ENCODE peak calls at places on chromosomes 5 and 9, in five cellular contexts. Q is body of pancreas; M is aorta; T is CD8-positive, alpha-beta T cell; W is SK-N-SH. D is an unnamed sample. For H3K4me1 and H3K9me3, the result is how much of the 10 kb centered on the place peaks cover.

GRCh38 chr9:134377976-134378375 is 51.7 kb downstream of the RXRA start:
- DNase-seq in W (peak), M (peak), T (no peak), Q (peak), D (peak)

GRCh38 chr5:132496631-132497487 is 6.3 kb upstream of the IRF1 start:
- DNase-seq in W (peak), Q (peak), T (peak), M (peak), D (peak)

GRCh38 chr5:143922718-143923117 is 110.8 kb downstream of the HMHB1 start:
- DNase-seq in M (no peak), W (no peak), T (no peak), Q (no peak), D (peak)

GRCh38 chr9:126516936-126517750 is 96.6 kb upstream of the LMX1B start:
- DNase-seq in Q (no peak), M (peak), W (peak), T (no peak), D (no peak)

GRCh38 chr9:21153688-21154608 is 12.3 kb upstream of the IFNW1 start:
- DNase-seq in Q (no peak), W (peak), T (no peak), M (peak), D (no peak)

GRCh38 chr5:158456756-158457155 is 597.8 kb upstream of the CLINT1 start:
- DNase-seq in Q (no peak), M (peak), W (peak), T (no peak), D (no peak)

GRCh38 chr9:72997387-72997995 is 44.6 kb upstream of the ALDH1A1 start:
- DNase-seq in M (peak), W (no peak), T (no peak), Q (peak), D (no peak)

GRCh38 chr5:78411596-78411995 is 51.2 kb downstream of the SCAMP1 start:
- DNase-seq in W (no peak), T (no peak), M (no peak), Q (no peak), D (no peak)

GRCh38 chr5:79109527-79110492 is 1.8 kb upstream of the BHMT start:
- DNase-seq in Q (peak), W (no peak), M (no peak), T (no peak), D (no peak)

DNA sequence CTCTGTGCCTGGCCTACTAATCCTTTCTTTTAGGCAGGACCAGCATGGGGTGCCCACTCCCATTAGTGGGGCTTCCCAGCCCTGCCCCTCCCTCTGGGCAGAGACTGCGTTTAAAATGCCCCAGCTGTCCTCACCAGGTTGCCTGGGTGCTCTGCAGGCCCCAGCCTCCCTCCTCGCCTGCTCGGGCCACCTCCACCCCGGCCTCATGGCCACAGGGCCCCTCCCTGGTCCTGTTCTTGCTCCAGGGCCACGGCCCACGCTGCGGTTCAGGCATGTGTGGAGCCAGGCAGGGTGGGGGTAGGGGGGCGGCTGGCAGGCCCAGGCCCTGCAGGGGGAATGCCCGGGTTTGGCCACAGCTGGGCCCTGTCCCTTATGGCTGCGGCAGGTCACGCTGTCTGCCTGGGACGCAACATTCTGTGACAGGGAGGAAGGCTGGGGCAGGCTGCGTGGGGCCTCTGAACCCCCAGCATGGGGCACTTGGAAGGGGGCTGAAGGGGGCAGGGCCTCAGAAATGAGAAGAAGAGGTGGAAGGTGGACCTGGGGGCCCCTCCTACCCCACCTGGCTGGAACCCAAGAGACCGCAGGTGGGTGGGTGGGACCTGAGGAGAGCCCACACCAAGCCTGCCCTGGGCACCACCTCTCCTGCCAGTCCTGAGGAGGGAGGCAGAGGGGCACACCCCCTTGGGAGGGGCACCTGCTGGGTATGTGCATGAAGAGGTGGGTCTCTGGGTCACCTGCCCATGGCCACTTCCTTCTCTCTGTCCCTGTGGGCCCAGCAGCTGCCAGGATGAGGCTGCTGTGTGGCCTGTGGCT is at the start of gene LCN12:
- DNase-seq in M (no peak), W (no peak), Q (no peak), T (peak), D (no peak)
- H3K4me1 ChIP-seq in M (under half), W (under half), Q (under half), T (under half), D (under half)

DNA sequence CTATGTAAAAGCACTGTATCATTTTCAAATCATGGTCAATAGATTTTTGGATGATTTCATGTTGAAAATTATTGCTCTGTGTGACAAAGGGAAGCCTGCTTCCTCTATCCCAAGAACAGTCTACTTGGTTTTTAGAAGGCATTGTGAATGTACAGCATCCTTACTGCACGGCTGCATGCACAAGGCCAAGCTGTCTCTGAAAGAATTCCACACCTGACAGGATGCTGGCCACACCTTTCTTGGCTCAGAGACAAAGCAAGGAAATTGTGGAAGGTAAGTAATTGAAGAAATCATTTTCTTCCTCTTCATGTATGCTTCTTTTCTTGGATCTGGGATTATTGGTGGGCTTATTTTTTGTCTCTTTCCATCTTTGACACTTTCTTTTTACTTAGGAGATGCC is 53.7 kb upstream of the VCAN start:
- DNase-seq in M (no peak), Q (peak), W (no peak), T (no peak), D (no peak)
- H3K4me3 ChIP-seq in M (no peak), Q (no peak), W (no peak), T (no peak), D (no peak)

DNA sequence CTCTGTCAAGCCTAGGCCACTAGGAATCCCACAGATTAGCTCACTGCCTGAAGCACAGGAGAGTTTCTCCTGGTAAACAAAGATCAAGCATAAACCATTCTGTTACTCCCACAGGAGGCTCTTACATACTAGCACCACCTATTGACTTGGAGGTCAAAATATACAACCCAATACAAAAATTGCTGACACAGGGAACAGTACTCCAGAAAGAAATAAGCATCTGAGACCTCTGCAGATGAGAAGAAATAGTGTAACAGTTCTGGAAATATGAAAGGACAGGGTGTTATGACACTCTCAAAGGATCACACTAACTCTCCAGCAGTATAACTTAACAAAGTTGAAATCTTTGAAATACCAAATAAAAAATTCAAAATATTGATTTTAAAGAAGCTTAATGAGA is 269.6 kb upstream of the ARRDC3 start:
- DNase-seq in T (no peak), Q (no peak), W (no peak), M (no peak), D (no peak)
- H3K9me3 ChIP-seq in T (under half), Q (under half), W (under half), M (under half), D (under half)

GRCh38 chr9:93040409-93040808 is 18.1 kb upstream of the SUSD3 start:
- DNase-seq in W (no peak), T (no peak), Q (no peak), M (no peak), D (no peak)

GRCh38 chr9:93039456-93039855 is 19.0 kb upstream of the SUSD3 start:
- DNase-seq in Q (no peak), M (no peak), T (no peak), W (no peak), D (no peak)

GRCh38 chr9:93037476-93037971 is 21.0 kb upstream of the SUSD3 start:
- DNase-seq in W (no peak), T (no peak), Q (no peak), M (no peak), D (no peak)

GRCh38 chr9:93039976-93040375 is 18.5 kb upstream of the SUSD3 start:
- DNase-seq in M (no peak), Q (no peak), W (no peak), T (no peak), D (no peak)

GRCh38 chr9:93038918-93039317 is 19.6 kb upstream of the SUSD3 start:
- DNase-seq in Q (no peak), W (no peak), M (no peak), T (no peak), D (no peak)
- H3K4me1 ChIP-seq in Q (under half), W (under half), M (under half), T (half or more), D (under half)

DNA sequence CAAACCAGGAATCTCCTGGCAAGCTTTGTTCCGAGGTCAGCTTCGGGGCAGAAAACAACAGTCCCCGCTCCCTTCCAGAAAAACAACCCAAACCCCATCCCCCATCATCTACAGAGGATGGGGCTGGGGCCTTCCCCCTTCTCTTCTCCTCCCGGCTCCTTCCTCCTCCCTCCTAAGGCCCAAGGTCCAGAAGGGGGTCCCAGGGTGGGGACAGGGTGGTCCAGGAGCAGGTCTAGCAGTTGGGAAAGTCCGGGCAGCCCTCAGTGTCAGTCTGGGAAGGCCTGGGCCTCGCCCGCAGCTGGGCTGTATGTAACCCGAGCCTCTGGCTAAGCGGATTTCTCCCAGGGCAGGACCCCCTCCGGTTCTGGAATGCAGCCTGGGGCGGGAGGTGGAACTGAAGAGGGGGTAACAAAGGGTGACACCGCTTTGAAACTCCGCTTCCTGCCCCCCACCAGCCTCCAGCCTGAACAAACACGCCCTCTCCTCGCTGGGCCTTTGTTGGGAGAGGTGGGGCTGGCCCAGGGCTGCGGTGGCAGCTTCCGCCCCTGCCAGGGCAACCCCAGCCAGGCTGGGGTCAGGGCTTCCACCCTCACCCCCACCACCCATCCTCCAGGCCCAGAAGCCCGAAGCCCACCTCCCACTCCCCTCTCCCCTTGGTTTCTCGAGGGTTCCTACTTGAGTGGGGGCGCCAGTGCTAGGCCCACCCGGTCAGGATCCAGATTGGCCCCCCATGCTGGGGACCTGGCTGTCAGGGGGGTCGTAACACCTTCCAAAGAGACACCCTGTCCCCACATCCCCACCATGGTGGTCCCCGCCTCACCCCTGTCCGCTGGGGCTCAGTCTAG is 63.5 kb downstream of the C9orf50 start:
- DNase-seq in Q (peak), T (no peak), W (no peak), M (no peak), D (no peak)
- H3K4me3 ChIP-seq in Q (no peak), T (no peak), W (no peak), M (no peak), D (no peak)

GRCh38 chr5:80463269-80463668 is 24.6 kb upstream of the FAM151B start:
- DNase-seq in T (no peak), Q (no peak), M (no peak), W (no peak), D (no peak)

DNA sequence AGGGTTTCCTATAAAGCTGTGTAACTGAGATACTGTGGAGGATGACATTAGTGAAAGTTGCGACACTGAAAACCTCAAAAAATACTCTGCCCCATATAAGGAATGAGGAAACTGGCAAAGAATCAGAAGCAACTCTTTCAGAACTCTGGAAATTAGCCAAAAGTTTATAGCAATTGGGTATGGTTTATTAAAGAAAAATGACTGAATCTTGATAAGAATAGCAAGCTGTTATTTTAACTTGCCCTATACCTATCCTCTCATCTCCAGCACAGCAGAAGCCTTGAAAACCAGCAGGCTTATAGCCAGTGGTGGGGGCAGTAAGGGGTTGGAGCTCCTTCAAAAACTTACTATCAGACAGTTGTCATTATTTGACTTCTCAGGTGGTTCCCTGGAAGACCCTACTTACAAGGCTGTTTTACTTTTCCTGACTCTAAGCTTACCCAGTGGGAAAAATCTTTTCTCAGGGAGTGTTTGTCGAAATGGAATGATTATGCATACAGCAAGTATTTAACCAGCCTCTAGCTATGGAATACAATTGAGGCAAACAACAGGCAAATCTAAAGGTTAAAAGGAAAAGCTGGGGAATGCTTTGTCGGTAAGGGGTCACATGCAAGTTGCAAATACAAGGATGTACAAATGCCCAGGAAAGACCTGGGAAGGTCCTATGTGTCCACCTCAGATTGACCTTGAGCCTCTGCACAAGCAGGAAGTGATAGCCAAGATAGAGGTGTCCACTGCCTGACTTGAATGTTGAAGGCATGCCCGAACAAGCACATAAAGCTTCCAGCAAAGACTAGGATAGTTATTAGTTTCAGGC is 21.0 kb upstream of the FAM151B start:
- DNase-seq in Q (no peak), T (no peak), M (no peak), W (no peak), D (no peak)
- H3K9me3 ChIP-seq in Q (under half), T (under half), M (under half), W (under half), D (under half)

GRCh38 chr5:180347651-180348050 is 5.5 kb downstream of the GFPT2 start:
- DNase-seq in W (no peak), T (no peak), Q (no peak), M (no peak), D (no peak)
- H3K4me1 ChIP-seq in W (under half), T (under half), Q (under half), M (under half), D (under half)

DNA sequence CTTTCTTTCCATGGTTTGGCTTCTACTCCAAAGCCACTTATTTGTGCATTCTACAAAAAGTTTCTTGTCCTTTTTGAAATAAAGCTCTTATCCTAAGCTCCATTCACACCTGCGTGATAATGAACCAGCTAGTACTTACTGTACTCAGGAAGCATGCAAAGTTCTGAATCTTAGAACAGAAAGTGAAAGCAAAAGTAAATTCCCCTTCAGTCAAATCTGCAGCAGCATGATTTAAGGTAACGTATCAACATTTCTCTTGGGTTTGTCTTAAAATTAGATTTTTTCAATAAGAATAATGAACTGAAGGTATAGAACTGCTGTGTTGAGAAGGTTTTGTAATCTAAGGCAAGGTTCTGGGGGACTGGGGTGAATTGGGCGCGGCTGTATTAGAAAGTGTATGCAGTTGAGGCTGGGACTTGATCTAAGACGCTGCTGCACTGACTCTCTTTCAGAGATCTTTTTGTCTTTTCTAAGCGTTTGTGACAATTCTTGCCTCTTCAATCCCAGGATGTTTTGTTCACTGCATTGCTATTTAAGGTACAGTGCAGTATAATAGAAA is at the start of gene ERAP2:
- DNase-seq in Q (no peak), W (no peak), T (no peak), M (no peak), D (no peak)
- H3K4me3 ChIP-seq in Q (peak), W (peak), T (peak), M (peak), D (peak)

DNA sequence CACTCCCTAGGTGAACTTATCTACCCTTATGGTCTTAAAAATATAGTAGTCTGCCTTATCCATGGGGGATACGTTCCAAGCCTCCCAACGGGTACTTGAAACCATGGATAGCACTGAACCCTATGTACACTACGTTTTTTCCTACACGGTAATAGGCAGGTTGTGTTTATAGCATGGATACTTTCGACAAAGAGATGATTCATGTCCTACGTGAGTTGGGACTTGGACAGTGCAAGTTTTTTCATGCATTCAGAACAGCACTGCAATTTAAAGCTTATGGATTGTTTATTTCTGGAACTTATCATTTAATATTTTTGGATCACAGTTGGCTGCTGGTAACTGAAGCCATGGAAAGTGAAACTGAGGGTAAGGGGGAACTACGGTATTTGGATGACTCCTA is 88.1 kb downstream of the CNTLN start:
- DNase-seq in W (no peak), T (no peak), Q (no peak), M (no peak), D (no peak)
- H3K9me3 ChIP-seq in W (under half), T (under half), Q (under half), M (under half), D (under half)

GRCh38 chr5:111927191-111927590 is 170.2 kb upstream of the NREP start:
- DNase-seq in T (no peak), Q (no peak), W (no peak), M (no peak), D (no peak)
- H3K4me1 ChIP-seq in T (under half), Q (under half), W (under half), M (under half), D (under half)